ENCODE peak calls at places on chromosomes 11 and 22, in four cellular contexts. O is fibroblast of the aortic adventitia; M is naive thymus-derived CD4-positive, alpha-beta T cell; X is astrocyte of the spinal cord. R is an unnamed sample.

GRCh38 chr22:38442967-38443674 is 11.9 kb downstream of the KCNJ4 start:
- DNase-seq in X (no peak), O (no peak), M (no peak), R (no peak)

GRCh38 chr22:43085658-43086606 is 3.3 kb downstream of the TTLL1 start:
- DNase-seq in M (no peak), O (no peak), X (no peak), R (no peak)

GRCh38 chr22:22082960-22083359 is 100.4 kb upstream of the TOP3B start:
- DNase-seq in M (no peak), O (no peak), X (no peak), R (no peak)

GRCh38 chr11:111541209-111542061 is 915 bp downstream of the LAYN start:
- DNase-seq in X (peak; percentile 82), M (no peak), O (peak; percentile 66), R (peak; percentile 94)

GRCh38 chr22:29470159-29470855 is 9.7 kb upstream of the NEFH start:
- DNase-seq in X (peak; percentile 41), O (peak; percentile 34), M (peak; percentile 47), R (peak; percentile 50)

GRCh38 chr11:18698341-18699268 is at the start of gene TMEM86A:
- DNase-seq in X (peak; percentile 67), M (peak; percentile 81), O (peak; percentile 55), R (peak; percentile 61)

GRCh38 chr11:21552910-21553309 is 640.0 kb upstream of the ANO5 start:
- DNase-seq in X (no peak), M (no peak), O (no peak), R (no peak)

GRCh38 chr11:133516845-133517244 is 15.5 kb downstream of the OPCML start:
- DNase-seq in X (no peak), O (no peak), M (no peak), R (no peak)

GRCh38 chr11:20873054-20873453 is 203.7 kb downstream of the NELL1 start:
- DNase-seq in M (no peak), X (no peak), O (no peak), R (no peak)

GRCh38 chr11:70695086-70695960 is 297.0 kb downstream of the CTTN start:
- DNase-seq in M (no peak), O (no peak), X (no peak), R (no peak)

GRCh38 chr11:99142237-99142636 is 121.5 kb downstream of the CNTN5 start:
- DNase-seq in O (no peak), X (no peak), M (no peak), R (no peak)

DNA sequence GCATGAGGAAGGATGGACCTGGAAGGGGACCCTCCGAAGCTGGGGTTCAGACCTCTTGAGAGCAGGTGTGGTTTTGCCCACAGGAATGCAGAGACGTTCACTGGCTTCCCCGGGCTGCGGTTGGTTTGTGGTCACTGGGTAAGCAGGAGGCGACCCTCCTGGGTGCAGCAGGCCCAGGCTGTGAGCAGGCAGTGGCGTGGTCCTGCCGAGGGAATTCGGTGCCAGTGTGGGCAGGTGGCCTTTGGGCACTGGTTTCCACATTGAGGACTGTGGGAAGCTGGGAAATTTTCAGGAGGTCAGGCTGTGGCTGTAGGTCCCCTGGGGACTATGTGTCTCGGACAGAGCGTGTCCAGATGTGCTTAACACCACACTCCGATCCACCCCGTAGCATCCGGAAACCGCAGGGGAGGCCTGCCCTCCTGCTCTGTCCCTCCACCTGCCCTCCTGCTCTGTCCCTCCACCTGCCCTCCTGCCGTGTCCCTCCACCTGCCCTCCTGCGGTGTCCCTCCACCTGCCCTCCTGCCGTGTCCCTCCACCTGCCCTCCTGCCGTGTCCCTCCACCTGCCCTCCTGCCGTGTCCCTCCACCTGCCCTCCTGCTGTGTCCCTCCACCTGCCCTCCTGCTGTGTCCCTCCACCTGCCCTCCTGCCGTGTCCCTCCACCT is 27.5 kb downstream of the TPCN2 start:
- DNase-seq in O (no peak), X (peak; percentile 82), M (no peak), R (peak; percentile 90)
- H3K4me3 ChIP-seq in O (no peak overlapping the region), X (no peak overlapping the region), M (no peak overlapping the region), R (no peak overlapping the region)

GRCh38 chr22:31104869-31105268 is 2.5 kb downstream of the SELENOM start:
- DNase-seq in M (no peak), X (no peak), O (no peak), R (peak; percentile 26)

GRCh38 chr22:31105282-31105929 is 2.0 kb downstream of the SELENOM start:
- DNase-seq in O (no peak), X (no peak), M (no peak), R (no peak)

GRCh38 chr22:31106001-31106571 is 1.3 kb downstream of the SELENOM start:
- DNase-seq in M (no peak), O (no peak), X (no peak), R (no peak)

GRCh38 chr22:31107206-31108118 is at the start of gene SELENOM:
- DNase-seq in X (peak; percentile 99), O (peak; percentile 98), M (peak; percentile 75), R (peak; percentile 96)

DNA sequence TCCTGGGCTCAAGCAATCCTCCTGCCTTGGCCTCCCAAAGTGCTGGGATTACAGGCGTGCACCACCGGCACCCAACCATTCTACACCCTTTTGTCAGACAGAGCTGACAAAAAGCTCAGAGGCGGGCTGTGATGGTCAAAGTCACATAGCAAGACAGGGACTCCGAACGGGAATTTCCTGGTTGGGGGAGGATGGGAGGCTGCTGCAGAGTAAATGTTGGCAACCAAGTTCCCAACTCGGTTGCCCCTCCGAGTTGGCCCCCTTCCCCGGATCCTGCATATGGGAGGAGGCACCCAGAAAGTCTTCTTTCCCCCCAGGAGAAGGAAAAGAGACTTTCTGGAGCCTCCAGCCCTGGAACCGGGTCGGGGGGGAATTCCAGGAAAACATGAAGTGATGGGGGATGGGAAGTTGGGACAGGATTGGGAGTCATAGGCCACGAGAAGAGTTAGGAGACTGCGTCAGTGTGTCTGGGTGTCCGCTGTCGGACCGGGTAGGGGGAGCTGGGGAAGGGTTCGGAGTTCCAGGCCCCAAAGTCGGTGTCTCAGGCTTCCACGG is 640 bp downstream of the SELENOM start:
- DNase-seq in O (peak; percentile 60), M (no peak), X (no peak), R (peak; percentile 39)
- H3K4me3 ChIP-seq in O (peak overlapping the region; percentile 91), M (peak overlapping the region; percentile 94), X (peak overlapping the region; percentile 79), R (peak overlapping the region; percentile 95)

GRCh38 chr11:130439160-130439519 is 9.3 kb upstream of the ADAMTS15 start:
- DNase-seq in M (no peak), O (no peak), X (no peak), R (no peak)
- H3K4me3 ChIP-seq in M (no peak overlapping the region), O (no peak overlapping the region), X (no peak overlapping the region), R (no peak overlapping the region)

GRCh38 chr11:62788991-62789390 is 1.8 kb downstream of the TMEM179B start:
- DNase-seq in M (no peak), O (no peak), X (no peak), R (no peak)
- H3K4me3 ChIP-seq in M (no peak overlapping the region), O (no peak overlapping the region), X (no peak overlapping the region), R (no peak overlapping the region)

DNA sequence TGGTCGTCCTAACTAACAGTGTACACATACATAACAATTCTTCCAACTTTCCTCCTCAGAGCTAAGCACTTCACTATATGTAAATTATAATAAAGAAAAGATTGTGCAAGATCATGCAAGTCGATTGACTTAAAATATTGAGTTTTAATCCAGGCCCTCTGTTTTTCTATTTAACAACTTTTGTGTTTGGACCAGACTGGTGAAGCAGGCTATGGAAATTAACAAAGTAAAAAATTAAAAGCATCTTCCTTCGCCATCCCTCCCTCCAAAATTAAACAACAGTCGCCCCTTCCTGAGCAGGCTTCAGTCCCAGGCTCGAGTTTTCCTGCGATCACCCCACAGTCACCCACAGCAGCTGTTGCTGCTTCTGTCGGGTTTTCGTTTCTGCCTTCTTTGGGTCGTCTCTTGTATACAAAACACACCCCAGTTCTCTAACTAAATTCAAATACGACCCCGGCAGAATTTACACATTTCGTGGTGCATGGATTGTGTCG is 4.7 kb downstream of the ALX4 start:
- DNase-seq in X (no peak), M (no peak), O (no peak), R (peak; percentile 39)
- H3K4me3 ChIP-seq in X (peak overlapping the region; percentile 34), M (peak overlapping the region; percentile 57), O (peak overlapping the region; percentile 56), R (peak overlapping the region; percentile 42)

GRCh38 chr11:73976451-73977151 is 6.0 kb downstream of the UCP2 start:
- DNase-seq in M (no peak), X (no peak), O (no peak), R (no peak)

GRCh38 chr11:73972620-73973449 is 9.8 kb downstream of the UCP2 start:
- DNase-seq in X (no peak), M (no peak), O (no peak), R (no peak)

GRCh38 chr11:73975479-73975757 is 7.2 kb downstream of the UCP2 start:
- DNase-seq in X (no peak), M (no peak), O (no peak), R (no peak)

GRCh38 chr11:73972187-73972586 is 10.5 kb downstream of the UCP2 start:
- DNase-seq in M (no peak), X (no peak), O (no peak), R (no peak)

DNA sequence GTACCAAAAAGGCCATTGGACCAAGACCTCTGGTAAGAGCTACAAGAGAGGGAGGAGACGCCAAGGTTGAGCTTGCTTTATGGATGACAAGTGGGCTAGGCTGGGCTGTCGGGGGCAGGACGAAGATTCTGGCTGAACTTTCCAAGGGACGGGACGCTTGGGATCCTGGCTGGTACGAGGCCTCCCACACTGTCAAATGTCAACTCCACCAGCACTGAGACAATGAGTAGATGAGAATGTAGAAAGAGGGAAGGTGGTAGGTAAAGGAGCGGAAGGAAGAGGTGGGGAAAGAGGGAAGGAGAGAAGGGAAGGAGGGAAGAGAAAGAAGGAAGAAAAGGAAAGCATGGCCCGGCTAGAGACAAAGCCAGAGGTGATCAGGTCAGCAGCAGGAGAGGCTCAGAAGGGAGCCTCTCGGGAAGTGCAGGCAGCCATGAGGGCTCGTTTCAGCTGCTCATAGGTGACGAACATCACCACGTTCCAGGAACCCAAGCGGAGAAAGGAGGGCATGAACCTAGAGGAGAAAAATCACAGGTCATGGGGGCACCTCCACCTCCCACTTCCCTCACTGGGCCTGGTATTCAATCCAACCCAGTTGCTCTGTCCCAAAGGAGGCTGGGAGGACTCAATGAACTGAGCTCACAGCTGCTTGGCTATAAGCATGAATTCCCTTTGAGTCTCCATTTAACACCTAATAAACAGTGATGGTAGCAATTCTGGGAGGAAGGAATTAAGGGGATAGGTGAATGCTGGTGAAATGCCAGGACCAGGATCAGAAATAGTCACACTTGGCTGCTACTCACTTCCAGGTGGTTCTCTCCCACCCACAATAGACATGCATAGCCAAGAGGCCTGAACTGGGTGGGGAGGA is 7.8 kb downstream of the UCP2 start:
- DNase-seq in X (no peak), M (no peak), O (no peak), R (no peak)
- H3K4me3 ChIP-seq in X (no peak overlapping the region), M (peak overlapping the region; percentile 7), O (no peak overlapping the region), R (no peak overlapping the region)

GRCh38 chr11:110131386-110132123 is 38.4 kb downstream of the ZC3H12C start:
- DNase-seq in X (no peak), O (no peak), M (no peak), R (no peak)

GRCh38 chr11:110125632-110126031 is 32.4 kb downstream of the ZC3H12C start:
- DNase-seq in M (no peak), X (peak; percentile 62), O (peak; percentile 40), R (peak; percentile 75)

GRCh38 chr11:110126936-110127335 is 33.7 kb downstream of the ZC3H12C start:
- DNase-seq in X (no peak), O (no peak), M (no peak), R (peak; percentile 25)

GRCh38 chr11:110130642-110131238 is 37.5 kb downstream of the ZC3H12C start:
- DNase-seq in O (no peak), M (no peak), X (peak; percentile 69), R (peak; percentile 71)

DNA sequence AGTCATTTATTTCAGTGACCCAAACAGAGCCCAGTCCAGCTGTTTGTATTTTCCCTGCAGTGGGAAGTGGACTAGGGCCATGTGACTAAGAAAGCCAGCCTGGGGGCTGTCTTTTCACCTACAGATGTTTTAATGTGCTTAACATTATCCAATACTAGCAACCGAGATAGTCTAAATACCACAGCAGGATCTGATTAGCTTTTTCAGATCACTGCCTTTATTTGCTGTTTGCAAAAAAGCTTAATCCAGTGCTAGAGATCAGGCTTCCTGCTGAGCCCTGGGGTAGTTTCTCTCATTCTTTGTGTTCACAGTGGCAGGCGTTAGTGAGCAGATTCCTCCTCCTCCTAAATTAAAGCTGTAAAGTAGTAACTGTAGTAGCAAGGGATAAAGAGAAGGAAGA is 35.0 kb downstream of the ZC3H12C start:
- DNase-seq in M (no peak), X (peak; percentile 47), O (peak; percentile 63), R (peak; percentile 50)
- H3K4me3 ChIP-seq in M (no peak overlapping the region), X (no peak overlapping the region), O (no peak overlapping the region), R (no peak overlapping the region)

R was measured in fibroblast of lung.